ENCODE peak calls at places on chromosomes 16 and 17, in nine cellular contexts. F, Y, P, Q, M, N, T, G and Z are unnamed samples.

GRCh38 chr16:51164167-51164566 is 13.1 kb upstream of the SALL1 start:
- DNase-seq in Y (no peak), N (no peak), P (no peak), T (no peak), G (no peak), Q (no peak), F (no peak), M (no peak), Z (no peak)

GRCh38 chr17:45144199-45145034 is 3.9 kb upstream of the HEXIM1 start:
- DNase-seq in P (peak; percentile 69), G (no peak), N (no peak), Q (peak; percentile 70), M (peak; percentile 43), T (no peak), Y (peak; percentile 78), F (peak; percentile 39), Z (no peak)

GRCh38 chr16:82629441-82630027 is 2.8 kb downstream of the CDH13 start:
- DNase-seq in N (no peak), T (no peak), F (no peak), G (no peak), M (peak; percentile 38), Y (no peak), Q (no peak), P (no peak), Z (peak; percentile 91)

GRCh38 chr16:69910964-69911363 is 40.2 kb upstream of the CLEC18A start:
- DNase-seq in F (no peak), Y (no peak), N (no peak), G (no peak), T (no peak), P (no peak), Q (no peak), M (no peak), Z (no peak)

GRCh38 chr16:87818533-87819161 is 50.7 kb downstream of the SLC7A5 start:
- DNase-seq in F (no peak), P (no peak), Q (no peak), M (no peak), N (no peak), T (no peak), G (no peak), Y (no peak), Z (no peak)

GRCh38 chr17:61328351-61328750 is 71.3 kb upstream of the TBX2 start:
- DNase-seq in Q (no peak), N (no peak), Y (no peak), M (no peak), T (no peak), F (no peak), G (no peak), P (no peak), Z (no peak)

GRCh38 chr16:11497851-11498289 is 88.8 kb downstream of the LITAF start:
- DNase-seq in F (peak; percentile 54), G (no peak), Y (peak; percentile 71), T (no peak), P (no peak), M (peak; percentile 42), Q (no peak), N (peak; percentile 31), Z (peak; percentile 32)

GRCh38 chr16:85861095-85861825 is 37.7 kb upstream of the IRF8 start:
- DNase-seq in Y (no peak), M (no peak), N (no peak), T (peak; percentile 0), F (no peak), Q (no peak), G (no peak), P (no peak), Z (no peak)

GRCh38 chr16:29806096-29806579 is at the start of gene MAZ:
- DNase-seq in G (peak; percentile 61), P (no peak), F (no peak), T (no peak), M (no peak), Y (no peak), N (no peak), Q (no peak), Z (no peak)

GRCh38 chr17:50966163-50966666 is 100.1 kb upstream of the TOB1 start:
- DNase-seq in Y (no peak), M (no peak), N (no peak), F (no peak), T (no peak), P (no peak), G (no peak), Q (no peak), Z (no peak)

GRCh38 chr17:62724398-62725146 is 83.5 kb downstream of the MARCHF10 start:
- DNase-seq in G (peak; percentile 30), F (no peak), N (no peak), M (no peak), Q (no peak), T (no peak), P (no peak), Y (no peak), Z (peak; percentile 72)

GRCh38 chr16:74623214-74623842 is 16.4 kb upstream of the GLG1 start:
- DNase-seq in N (peak; percentile 6), G (no peak), T (no peak), Y (no peak), F (no peak), M (peak; percentile 43), Q (no peak), P (no peak), Z (peak; percentile 34)

GRCh38 chr17:62098623-62099231 is 33.6 kb upstream of the MED13 start:
- DNase-seq in Q (no peak), F (no peak), N (no peak), M (no peak), G (no peak), P (no peak), T (no peak), Y (no peak), Z (no peak)

GRCh38 chr16:64469906-64470702 is 651.8 kb downstream of the CDH11 start:
- DNase-seq in N (peak; percentile 6), F (no peak), P (peak; percentile 48), M (peak; percentile 19), Q (no peak), G (no peak), Y (peak; percentile 10), T (no peak), Z (peak; percentile 64)

GRCh38 chr17:16215002-16215272 is 397 bp downstream of the NCOR1 start:
- DNase-seq in F (peak; percentile 27), T (peak; percentile 51), Q (peak; percentile 75), G (peak; percentile 32), Y (no peak), M (peak; percentile 75), P (peak; percentile 47), N (peak; percentile 24), Z (no peak)

GRCh38 chr17:57357830-57358426 is 101.6 kb downstream of the MSI2 start:
- DNase-seq in N (no peak), F (no peak), G (no peak), T (no peak), M (no peak), Y (no peak), P (no peak), Q (no peak), Z (peak; percentile 68)

GRCh38 chr16:11743308-11744074 is 834 bp upstream of the TXNDC11 start:
- DNase-seq in T (peak; percentile 45), Q (peak; percentile 82), Y (peak; percentile 15), G (no peak), F (peak; percentile 71), M (no peak), P (peak; percentile 60), N (peak; percentile 72), Z (peak; percentile 11)

GRCh38 chr16:68539704-68540370 is 746 bp downstream of the ZFP90 start:
- DNase-seq in G (no peak), F (no peak), Y (no peak), N (no peak), P (peak; percentile 28), M (peak; percentile 45), T (no peak), Q (no peak), Z (peak; percentile 47)

GRCh38 chr16:67546761-67547422 is 15.4 kb upstream of the CTCF start:
- DNase-seq in Q (peak; percentile 89), G (no peak), M (peak; percentile 86), Y (peak; percentile 61), T (peak; percentile 88), F (no peak), N (peak; percentile 65), P (peak; percentile 69), Z (no peak)

DNA sequence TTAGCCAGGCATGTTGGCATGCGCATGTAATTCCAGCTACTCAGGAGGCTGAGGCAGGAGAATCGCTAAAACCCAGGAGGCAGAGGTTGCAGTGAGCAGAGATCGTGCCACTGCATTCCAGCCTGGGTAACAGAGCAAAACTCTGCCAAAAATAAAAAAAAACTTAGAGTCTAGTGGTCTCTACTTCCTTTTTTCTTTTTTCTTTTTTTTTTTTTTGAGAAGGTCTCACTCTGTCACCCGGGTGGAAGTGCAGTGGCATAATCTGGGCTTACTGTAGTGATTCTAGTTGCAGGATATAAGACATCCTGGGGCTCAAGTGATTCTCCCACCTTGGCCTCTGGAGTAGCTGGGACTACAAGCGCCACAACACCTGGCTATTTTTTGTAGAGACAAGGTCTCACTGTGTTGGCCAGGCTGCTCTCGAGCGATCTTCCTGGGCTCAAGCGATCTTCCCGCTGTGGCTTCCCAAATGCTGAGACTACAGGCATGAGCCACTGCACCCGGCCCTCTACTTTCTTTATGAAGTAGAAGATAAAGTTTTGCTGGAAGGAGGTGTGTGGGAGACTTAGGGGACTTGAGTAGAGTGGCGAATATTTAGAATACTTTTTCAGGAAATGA is 47.9 kb upstream of the TAOK1 start:
- DNase-seq in P (no peak), T (no peak), Q (no peak), N (no peak), F (no peak), M (no peak), Y (no peak), G (no peak), Z (no peak)
- H3K27ac ChIP-seq in P (no peak overlapping the region), T (no peak overlapping the region), Q (no peak overlapping the region), N (no peak overlapping the region), F (no peak overlapping the region), M (no peak overlapping the region), Y (no peak overlapping the region), G (no peak overlapping the region), Z (no peak overlapping the region)

GRCh38 chr16:49890876-49891275 is 35.0 kb upstream of the ZNF423 start:
- DNase-seq in P (no peak), Q (no peak), G (no peak), N (no peak), Y (no peak), F (no peak), T (peak; percentile 74), M (peak; percentile 73), Z (no peak)
- TF ChIP-seq CTCF in P (peak; percentile 26), Q (peak; percentile 36), G (no peak), N (no peak), Y (no peak), F (no peak), T (peak; percentile 37), M (peak; percentile 67), Z (no peak)

GRCh38 chr17:48537316-48537715 is 6.5 kb upstream of the HOXB1 start:
- DNase-seq in Y (no peak), M (no peak), N (no peak), T (no peak), P (no peak), G (no peak), F (no peak), Q (no peak), Z (no peak)
- H3K27me3 ChIP-seq in Y (no peaks in the 10 kb centered on the region), M (peaks cover 100% of the 10 kb centered on the region), N (no peaks in the 10 kb centered on the region), T (no peaks in the 10 kb centered on the region), P (peaks cover 21% of the 10 kb centered on the region), G (peaks cover 63% of the 10 kb centered on the region), F (no peaks in the 10 kb centered on the region), Q (no peaks in the 10 kb centered on the region), Z (peaks cover 56% of the 10 kb centered on the region)

DNA sequence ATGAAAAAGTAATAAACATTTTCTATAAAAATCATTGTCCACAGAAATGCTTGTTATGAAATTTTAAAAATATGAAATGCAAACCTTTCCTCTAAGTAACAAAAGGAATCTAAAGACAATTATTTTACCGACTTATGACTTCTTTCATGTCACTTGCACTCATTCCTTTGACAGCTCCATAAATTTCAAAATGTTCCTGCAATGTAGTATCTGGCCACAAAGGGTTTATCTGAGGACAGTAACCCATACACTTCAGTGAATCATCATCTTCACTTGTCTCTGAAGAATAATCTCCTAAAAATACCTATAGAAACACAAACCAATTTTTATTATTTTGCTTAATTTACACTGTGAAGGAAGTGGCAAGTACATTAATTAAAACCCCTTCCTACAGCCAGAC is 25.6 kb upstream of the ABCA10 start:
- DNase-seq in Y (no peak), N (no peak), F (no peak), Q (no peak), G (no peak), M (no peak), T (no peak), P (no peak), Z (no peak)
- H3K27ac ChIP-seq in Y (no peak overlapping the region), N (no peak overlapping the region), F (no peak overlapping the region), Q (no peak overlapping the region), G (no peak overlapping the region), M (no peak overlapping the region), T (no peak overlapping the region), P (no peak overlapping the region), Z (no peak overlapping the region)